ENCODE peak calls at places on chromosome 19, in eight cellular contexts. One of them, this sample, is unnamed.

GRCh38 chr19:48170817-48171347 is 402 bp downstream of the ZSWIM9 start:
- DNase-seq in kidney glomerular epithelial cell: no peak
- DNase-seq in fibroblast of the aortic adventitia: no peak
- DNase-seq in ovary: no peak
- DNase-seq in HEK293T: no peak
- DNase-seq in Caki2: no peak
- DNase-seq in T-helper 1 cell: no peak
- DNase-seq in renal cortical epithelial cell: no peak
- DNase-seq in this sample: no peak

GRCh38 chr19:49869484-49870308 is 2.3 kb upstream of the PNKP start:
- DNase-seq in ovary: peak; percentile 96
- DNase-seq in HEK293T: peak; percentile 82
- DNase-seq in fibroblast of the aortic adventitia: peak; percentile 100
- DNase-seq in T-helper 1 cell: peak; percentile 85
- DNase-seq in Caki2: peak; percentile 100
- DNase-seq in renal cortical epithelial cell: peak; percentile 100
- DNase-seq in kidney glomerular epithelial cell: peak; percentile 99
- DNase-seq in this sample: peak; percentile 87

GRCh38 chr19:49746206-49746958 is 16.7 kb downstream of the TSKS start:
- DNase-seq in kidney glomerular epithelial cell: no peak
- DNase-seq in renal cortical epithelial cell: peak; percentile 20
- DNase-seq in fibroblast of the aortic adventitia: no peak
- DNase-seq in ovary: peak; percentile 68
- DNase-seq in HEK293T: peak; percentile 98
- DNase-seq in T-helper 1 cell: peak; percentile 42
- DNase-seq in Caki2: peak; percentile 56
- DNase-seq in this sample: peak; percentile 69

GRCh38 chr19:57338798-57339378 is 12.2 kb upstream of the ZNF304 start:
- DNase-seq in ovary: no peak
- DNase-seq in fibroblast of the aortic adventitia: peak; percentile 27
- DNase-seq in HEK293T: no peak
- DNase-seq in kidney glomerular epithelial cell: no peak
- DNase-seq in renal cortical epithelial cell: no peak
- DNase-seq in T-helper 1 cell: no peak
- DNase-seq in Caki2: no peak
- DNase-seq in this sample: no peak

GRCh38 chr19:408441-409005 is 424 bp downstream of the C2CD4C start:
- DNase-seq in renal cortical epithelial cell: no peak
- DNase-seq in T-helper 1 cell: no peak
- DNase-seq in HEK293T: no peak
- DNase-seq in kidney glomerular epithelial cell: no peak
- DNase-seq in fibroblast of the aortic adventitia: no peak
- DNase-seq in ovary: peak; percentile 21
- DNase-seq in Caki2: no peak
- DNase-seq in this sample: no peak

GRCh38 chr19:18933297-18933696 is 7.7 kb downstream of the HOMER3 start:
- DNase-seq in T-helper 1 cell: no peak
- DNase-seq in ovary: no peak
- DNase-seq in renal cortical epithelial cell: no peak
- DNase-seq in kidney glomerular epithelial cell: no peak
- DNase-seq in Caki2: no peak
- DNase-seq in fibroblast of the aortic adventitia: no peak
- DNase-seq in HEK293T: no peak
- DNase-seq in this sample: no peak

GRCh38 chr19:49506575-49507105 is 5.8 kb upstream of the FCGRT start:
- DNase-seq in T-helper 1 cell: peak; percentile 65
- DNase-seq in kidney glomerular epithelial cell: peak; percentile 7
- DNase-seq in HEK293T: peak; percentile 79
- DNase-seq in ovary: no peak
- DNase-seq in fibroblast of the aortic adventitia: peak; percentile 47
- DNase-seq in Caki2: peak; percentile 64
- DNase-seq in renal cortical epithelial cell: peak; percentile 34
- DNase-seq in this sample: peak; percentile 60

GRCh38 chr19:47406711-47407416 is 12.5 kb downstream of the MEIS3 start:
- DNase-seq in fibroblast of the aortic adventitia: no peak
- DNase-seq in kidney glomerular epithelial cell: no peak
- DNase-seq in Caki2: no peak
- DNase-seq in T-helper 1 cell: no peak
- DNase-seq in renal cortical epithelial cell: no peak
- DNase-seq in ovary: no peak
- DNase-seq in HEK293T: peak; percentile 45
- DNase-seq in this sample: no peak

GRCh38 chr19:42370667-42371066 is 19.4 kb downstream of the CNFN start:
- DNase-seq in ovary: no peak
- DNase-seq in fibroblast of the aortic adventitia: no peak
- DNase-seq in kidney glomerular epithelial cell: no peak
- DNase-seq in T-helper 1 cell: no peak
- DNase-seq in HEK293T: no peak
- DNase-seq in Caki2: no peak
- DNase-seq in renal cortical epithelial cell: no peak
- DNase-seq in this sample: no peak

GRCh38 chr19:1116726-1117581 is 13.2 kb downstream of the GPX4 start:
- DNase-seq in renal cortical epithelial cell: no peak
- DNase-seq in Caki2: no peak
- DNase-seq in kidney glomerular epithelial cell: no peak
- DNase-seq in T-helper 1 cell: peak; percentile 4
- DNase-seq in HEK293T: no peak
- DNase-seq in fibroblast of the aortic adventitia: no peak
- DNase-seq in ovary: no peak
- DNase-seq in this sample: no peak

GRCh38 chr19:30512748-30513389 is 140.7 kb downstream of the ZNF536 start:
- DNase-seq in ovary: no peak
- DNase-seq in T-helper 1 cell: no peak
- DNase-seq in HEK293T: no peak
- DNase-seq in renal cortical epithelial cell: no peak
- DNase-seq in fibroblast of the aortic adventitia: no peak
- DNase-seq in Caki2: no peak
- DNase-seq in kidney glomerular epithelial cell: no peak
- DNase-seq in this sample: no peak

GRCh38 chr19:13037718-13038117 is 42.4 kb downstream of the NFIX start:
- DNase-seq in HEK293T: no peak
- DNase-seq in kidney glomerular epithelial cell: no peak
- DNase-seq in fibroblast of the aortic adventitia: no peak
- DNase-seq in Caki2: no peak
- DNase-seq in ovary: no peak
- DNase-seq in renal cortical epithelial cell: no peak
- DNase-seq in T-helper 1 cell: no peak
- DNase-seq in this sample: no peak

GRCh38 chr19:926595-927043 is 784 bp downstream of the ARID3A start:
- DNase-seq in kidney glomerular epithelial cell: no peak
- DNase-seq in HEK293T: no peak
- DNase-seq in fibroblast of the aortic adventitia: peak; percentile 38
- DNase-seq in ovary: peak; percentile 70
- DNase-seq in T-helper 1 cell: no peak
- DNase-seq in Caki2: no peak
- DNase-seq in renal cortical epithelial cell: no peak
- DNase-seq in this sample: no peak

GRCh38 chr19:57465680-57466381 is 8.9 kb upstream of the VN1R1 start:
- DNase-seq in kidney glomerular epithelial cell: no peak
- DNase-seq in ovary: no peak
- DNase-seq in T-helper 1 cell: no peak
- DNase-seq in HEK293T: peak; percentile 17
- DNase-seq in fibroblast of the aortic adventitia: peak; percentile 30
- DNase-seq in Caki2: peak; percentile 25
- DNase-seq in renal cortical epithelial cell: no peak
- DNase-seq in this sample: no peak

GRCh38 chr19:54418030-54418929 is 3.0 kb downstream of the TTYH1 start:
- DNase-seq in ovary: no peak
- DNase-seq in renal cortical epithelial cell: no peak
- DNase-seq in kidney glomerular epithelial cell: no peak
- DNase-seq in T-helper 1 cell: no peak
- DNase-seq in fibroblast of the aortic adventitia: no peak
- DNase-seq in Caki2: no peak
- DNase-seq in HEK293T: no peak
- DNase-seq in this sample: no peak

GRCh38 chr19:42269518-42270345 is 680 bp downstream of the CIC start:
- DNase-seq in kidney glomerular epithelial cell: no peak
- DNase-seq in Caki2: no peak
- DNase-seq in HEK293T: no peak
- DNase-seq in ovary: peak; percentile 47
- DNase-seq in T-helper 1 cell: no peak
- DNase-seq in renal cortical epithelial cell: no peak
- DNase-seq in fibroblast of the aortic adventitia: no peak
- DNase-seq in this sample: no peak

GRCh38 chr19:36084231-36085009 is 26.5 kb upstream of the OVOL3 start:
- DNase-seq in fibroblast of the aortic adventitia: no peak
- DNase-seq in Caki2: no peak
- DNase-seq in kidney glomerular epithelial cell: no peak
- DNase-seq in ovary: no peak
- DNase-seq in T-helper 1 cell: no peak
- DNase-seq in HEK293T: no peak
- DNase-seq in renal cortical epithelial cell: no peak
- DNase-seq in this sample: no peak

GRCh38 chr19:1249298-1249989 is 1.1 kb downstream of the MIDN start:
- DNase-seq in kidney glomerular epithelial cell: peak; percentile 95
- DNase-seq in T-helper 1 cell: peak; percentile 98
- DNase-seq in ovary: peak; percentile 96
- DNase-seq in fibroblast of the aortic adventitia: peak; percentile 96
- DNase-seq in HEK293T: peak; percentile 88
- DNase-seq in Caki2: peak; percentile 85
- DNase-seq in renal cortical epithelial cell: peak; percentile 83
- DNase-seq in this sample: peak; percentile 94

GRCh38 chr19:44626067-44626624 is 12.8 kb downstream of the IGSF23 start:
- DNase-seq in kidney glomerular epithelial cell: peak; percentile 99
- DNase-seq in HEK293T: no peak
- DNase-seq in T-helper 1 cell: no peak
- DNase-seq in Caki2: peak; percentile 96
- DNase-seq in fibroblast of the aortic adventitia: peak; percentile 98
- DNase-seq in ovary: no peak
- DNase-seq in renal cortical epithelial cell: peak; percentile 99
- DNase-seq in this sample: no peak

GRCh38 chr19:3175761-3176714 is 2.5 kb upstream of the S1PR4 start:
- DNase-seq in kidney glomerular epithelial cell: no peak
- DNase-seq in renal cortical epithelial cell: peak; percentile 90
- DNase-seq in T-helper 1 cell: no peak
- DNase-seq in HEK293T: no peak
- DNase-seq in fibroblast of the aortic adventitia: peak; percentile 76
- DNase-seq in Caki2: peak; percentile 69
- DNase-seq in ovary: no peak
- DNase-seq in this sample: no peak

GRCh38 chr19:3047307-3048189 is 14.7 kb downstream of the TLE5 start:
- DNase-seq in kidney glomerular epithelial cell: no peak
- DNase-seq in ovary: peak; percentile 93
- DNase-seq in HEK293T: peak; percentile 79
- DNase-seq in T-helper 1 cell: peak; percentile 57
- DNase-seq in Caki2: peak; percentile 64
- DNase-seq in fibroblast of the aortic adventitia: peak; percentile 69
- DNase-seq in renal cortical epithelial cell: peak; percentile 54
- DNase-seq in this sample: peak; percentile 77

GRCh38 chr19:7507884-7508283 is 8.0 kb upstream of the ZNF358 start:
- DNase-seq in renal cortical epithelial cell: peak; percentile 79
- DNase-seq in T-helper 1 cell: no peak
- DNase-seq in kidney glomerular epithelial cell: peak; percentile 52
- DNase-seq in HEK293T: peak; percentile 75
- DNase-seq in Caki2: peak; percentile 84
- DNase-seq in fibroblast of the aortic adventitia: peak; percentile 80
- DNase-seq in ovary: peak; percentile 64
- DNase-seq in this sample: no peak

GRCh38 chr19:6987850-6988249 is 33.4 kb downstream of the MBD3L2B start:
- DNase-seq in HEK293T: no peak
- DNase-seq in kidney glomerular epithelial cell: no peak
- DNase-seq in Caki2: no peak
- DNase-seq in ovary: no peak
- DNase-seq in T-helper 1 cell: no peak
- DNase-seq in fibroblast of the aortic adventitia: no peak
- DNase-seq in renal cortical epithelial cell: no peak
- DNase-seq in this sample: no peak

GRCh38 chr19:54518844-54519243 is 16.2 kb downstream of the LAIR2 start:
- DNase-seq in fibroblast of the aortic adventitia: no peak
- DNase-seq in T-helper 1 cell: no peak
- DNase-seq in ovary: no peak
- DNase-seq in Caki2: no peak
- DNase-seq in renal cortical epithelial cell: no peak
- DNase-seq in HEK293T: no peak
- DNase-seq in kidney glomerular epithelial cell: no peak
- DNase-seq in this sample: no peak

GRCh38 chr19:19749332-19750130 is 16.6 kb upstream of the ZNF14 start:
- DNase-seq in fibroblast of the aortic adventitia: no peak
- DNase-seq in renal cortical epithelial cell: no peak
- DNase-seq in ovary: no peak
- DNase-seq in T-helper 1 cell: no peak
- DNase-seq in HEK293T: peak; percentile 3
- DNase-seq in kidney glomerular epithelial cell: no peak
- DNase-seq in Caki2: no peak
- DNase-seq in this sample: no peak

GRCh38 chr19:14526423-14526822 is 3.0 kb upstream of the TECR start:
- DNase-seq in fibroblast of the aortic adventitia: no peak
- DNase-seq in renal cortical epithelial cell: no peak
- DNase-seq in kidney glomerular epithelial cell: no peak
- DNase-seq in T-helper 1 cell: no peak
- DNase-seq in Caki2: no peak
- DNase-seq in ovary: no peak
- DNase-seq in HEK293T: no peak
- DNase-seq in this sample: no peak

GRCh38 chr19:42199440-42200115 is 17.9 kb downstream of the DEDD2 start:
- DNase-seq in Caki2: no peak
- DNase-seq in fibroblast of the aortic adventitia: no peak
- DNase-seq in renal cortical epithelial cell: no peak
- DNase-seq in kidney glomerular epithelial cell: no peak
- DNase-seq in HEK293T: no peak
- DNase-seq in T-helper 1 cell: peak; percentile 39
- DNase-seq in ovary: no peak
- DNase-seq in this sample: peak; percentile 43

GRCh38 chr19:7860902-7861618 is 13.1 kb downstream of the PRR36 start:
- DNase-seq in renal cortical epithelial cell: no peak
- DNase-seq in kidney glomerular epithelial cell: no peak
- DNase-seq in Caki2: no peak
- DNase-seq in HEK293T: no peak
- DNase-seq in fibroblast of the aortic adventitia: no peak
- DNase-seq in T-helper 1 cell: no peak
- DNase-seq in ovary: no peak
- DNase-seq in this sample: no peak

This sample was measured in T-cell.